ENCODE peak calls at places on chromosome 9, in five cellular contexts. R, O, J, W and S are unnamed samples.

GRCh38 chr9:34430843-34431437 is 27.4 kb downstream of the FAM219A start:
- DNase-seq in W (no peak), R (no peak), O (peak; percentile 25), J (no peak), S (peak; percentile 25)

GRCh38 chr9:127910613-127911205 is 6.1 kb downstream of the ST6GALNAC4 start:
- DNase-seq in R (no peak), O (no peak), J (peak; percentile 43), W (no peak), S (peak; percentile 32)

GRCh38 chr9:129403743-129404620 is 216.9 kb downstream of the C9orf50 start:
- DNase-seq in W (no peak), O (no peak), R (no peak), J (peak; percentile 42), S (no peak)

GRCh38 chr9:16342621-16343020 is 527.8 kb downstream of the BNC2 start:
- DNase-seq in W (no peak), O (no peak), R (no peak), J (no peak), S (no peak)

GRCh38 chr9:133702798-133703570 is 35.2 kb downstream of the SARDH start:
- DNase-seq in R (peak; percentile 20), J (peak; percentile 46), O (no peak), W (peak; percentile 65), S (no peak)

GRCh38 chr9:83166369-83166768 is 103.4 kb upstream of the RASEF start:
- DNase-seq in O (peak; percentile 6), J (no peak), R (no peak), W (peak; percentile 75), S (peak; percentile 20)

GRCh38 chr9:32954642-32955041 is 46.8 kb downstream of the APTX start:
- DNase-seq in R (no peak), W (no peak), J (no peak), O (peak; percentile 27), S (no peak)

GRCh38 chr9:134660407-134660806 is 18.8 kb downstream of the COL5A1 start:
- DNase-seq in W (no peak), R (no peak), O (no peak), J (peak; percentile 9), S (no peak)

GRCh38 chr9:38620483-38621433 is at the start of gene ANKRD18A:
- DNase-seq in J (peak; percentile 66), O (peak; percentile 89), R (peak; percentile 60), W (peak; percentile 95), S (peak; percentile 91)

GRCh38 chr9:105187781-105188180 is 56.7 kb upstream of the SLC44A1 start:
- DNase-seq in J (no peak), R (no peak), W (no peak), O (peak; percentile 15), S (no peak)

DNA sequence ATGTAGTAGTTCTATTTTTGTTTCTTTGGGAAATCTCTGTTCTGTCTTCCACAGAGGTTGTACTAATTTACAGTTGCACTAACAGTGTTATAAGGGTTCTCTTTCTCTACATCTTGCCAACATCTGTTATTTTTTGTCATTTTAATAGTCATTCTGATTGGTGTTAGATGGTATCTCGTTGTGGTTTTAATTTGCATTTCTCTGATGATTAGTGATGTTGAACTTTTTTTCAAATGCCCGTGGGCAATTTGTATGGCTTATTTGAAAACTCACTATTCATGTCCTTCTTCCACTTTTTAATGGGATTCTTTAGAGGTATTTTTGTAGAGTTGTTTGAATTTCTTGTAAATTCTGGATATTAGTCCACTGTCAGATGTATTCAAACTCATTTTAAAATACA is 5.7 kb upstream of the SPATA31C2 start:
- DNase-seq in R (no peak), O (no peak), J (no peak), W (no peak), S (no peak)
- H3K9me3 ChIP-seq in R (no peaks in the 10 kb centered on the region), O (no peaks in the 10 kb centered on the region), J (no peaks in the 10 kb centered on the region), W (no peaks in the 10 kb centered on the region), S (no peaks in the 10 kb centered on the region)

GRCh38 chr9:100540327-100540726 is 37.6 kb upstream of the CAVIN4 start:
- DNase-seq in O (no peak), R (no peak), J (no peak), W (no peak), S (no peak)
- H3K9me3 ChIP-seq in O (peaks cover 10% of the 10 kb centered on the region), R (no peaks in the 10 kb centered on the region), J (no peaks in the 10 kb centered on the region), W (no peaks in the 10 kb centered on the region), S (no peaks in the 10 kb centered on the region)

DNA sequence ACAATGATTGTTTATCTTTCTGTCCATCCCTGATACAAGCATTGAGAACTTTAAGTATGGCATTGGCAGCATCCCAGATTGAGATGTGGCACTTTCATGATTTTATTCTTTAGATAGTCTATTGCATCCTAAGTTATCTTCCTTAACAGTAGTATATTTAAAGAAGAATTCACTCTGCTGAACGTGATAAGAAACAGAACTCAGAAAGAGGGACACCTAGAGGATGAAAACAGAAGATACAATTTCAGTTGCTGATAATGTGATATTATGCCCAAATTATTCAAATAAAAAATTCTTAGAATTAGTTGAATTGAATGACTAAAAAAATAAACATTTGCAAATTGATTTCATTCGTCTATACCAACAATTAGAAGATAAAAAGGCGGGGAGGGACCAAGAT is 218.1 kb upstream of the DMRTA1 start:
- DNase-seq in W (no peak), O (no peak), J (no peak), R (no peak), S (no peak)
- H3K9me3 ChIP-seq in W (no peaks in the 10 kb centered on the region), O (no peaks in the 10 kb centered on the region), J (no peaks in the 10 kb centered on the region), R (no peaks in the 10 kb centered on the region), S (no peaks in the 10 kb centered on the region)

GRCh38 chr9:122609810-122610209 is 4.7 kb upstream of the OR1Q1 start:
- DNase-seq in O (no peak), W (no peak), R (no peak), J (no peak), S (no peak)

GRCh38 chr9:122606587-122606986 is 8.0 kb upstream of the OR1Q1 start:
- DNase-seq in W (no peak), O (no peak), J (no peak), R (no peak), S (no peak)
- H3K9me3 ChIP-seq in W (no peaks in the 10 kb centered on the region), O (no peaks in the 10 kb centered on the region), J (no peaks in the 10 kb centered on the region), R (no peaks in the 10 kb centered on the region), S (no peaks in the 10 kb centered on the region)

GRCh38 chr9:113928269-113928668 is 52.2 kb downstream of the ZNF618 start:
- DNase-seq in R (no peak), W (no peak), J (no peak), O (no peak), S (no peak)
- H3K9me3 ChIP-seq in R (no peaks in the 10 kb centered on the region), W (peaks cover 7% of the 10 kb centered on the region), J (no peaks in the 10 kb centered on the region), O (no peaks in the 10 kb centered on the region), S (no peaks in the 10 kb centered on the region)